ENCODE peak calls at places on chromosomes 13 and 19, in eight cellular contexts. S, T, D, U, J, O, G and P are unnamed samples.

GRCh38 chr13:110168999-110169933 is 137.7 kb downstream of the COL4A1 start:
- DNase-seq in S (no peak), T (no peak), U (no peak), J (no peak), G (no peak), D (no peak), O (no peak), P (no peak)

GRCh38 chr19:17468302-17469091 is 1.8 kb upstream of the SLC27A1 start:
- DNase-seq in T (peak; percentile 85), J (no peak), U (peak; percentile 80), D (no peak), S (no peak), O (no peak), G (peak; percentile 38), P (peak; percentile 53)

GRCh38 chr13:24985102-24985501 is 110.8 kb upstream of the PABPC3 start:
- DNase-seq in O (no peak), S (no peak), J (no peak), T (no peak), D (no peak), G (no peak), U (no peak), P (no peak)

GRCh38 chr13:79459906-79460305 is 21.0 kb upstream of the NDFIP2 start:
- DNase-seq in J (no peak), U (no peak), D (no peak), O (no peak), G (no peak), S (no peak), T (no peak), P (no peak)

GRCh38 chr19:2048959-2049740 is 1.9 kb downstream of the MKNK2 start:
- DNase-seq in U (peak; percentile 52), O (no peak), S (peak; percentile 71), D (no peak), G (no peak), T (no peak), J (no peak), P (no peak)

GRCh38 chr13:99220199-99220931 is 19.7 kb downstream of the UBAC2 start:
- DNase-seq in T (no peak), D (no peak), U (no peak), S (no peak), G (no peak), O (no peak), J (no peak), P (no peak)

GRCh38 chr19:57671124-57671895 is 2.6 kb downstream of the ZSCAN4 start:
- DNase-seq in T (no peak), S (no peak), O (no peak), D (no peak), U (no peak), G (no peak), J (no peak), P (no peak)

GRCh38 chr13:113969311-113969972 is 4.4 kb downstream of the C13orf46 start:
- DNase-seq in U (peak; percentile 7), J (no peak), D (no peak), S (peak; percentile 46), G (no peak), O (no peak), T (no peak), P (no peak)

GRCh38 chr13:112353856-112354255 is 22.3 kb upstream of the SPACA7 start:
- DNase-seq in G (no peak), S (no peak), U (no peak), O (no peak), D (no peak), J (no peak), T (no peak), P (no peak)

GRCh38 chr13:112354330-112355273 is 21.6 kb upstream of the SPACA7 start:
- DNase-seq in J (no peak), O (no peak), U (no peak), S (no peak), D (no peak), G (no peak), T (no peak), P (no peak)

GRCh38 chr13:112358156-112358555 is 18.0 kb upstream of the SPACA7 start:
- DNase-seq in D (no peak), J (no peak), O (no peak), U (no peak), G (no peak), S (no peak), T (no peak), P (no peak)

GRCh38 chr13:112356190-112356589 is 20.0 kb upstream of the SPACA7 start:
- DNase-seq in T (no peak), D (no peak), U (no peak), O (no peak), S (no peak), J (no peak), G (no peak), P (no peak)

GRCh38 chr13:112355274-112355843 is 20.8 kb upstream of the SPACA7 start:
- DNase-seq in G (no peak), O (no peak), T (no peak), U (no peak), S (no peak), J (no peak), D (no peak), P (no peak)
- TF ChIP-seq EP300 in G (no peak), O (no peak), T (no peak), U (no peak), S (no peak), J (no peak), D (no peak), P (no peak)

GRCh38 chr13:28602580-28602979 is 56.4 kb upstream of the POMP start:
- DNase-seq in T (no peak), O (no peak), G (no peak), S (no peak), J (no peak), D (no peak), U (no peak), P (no peak)

GRCh38 chr13:28607187-28607955 is 51.6 kb upstream of the POMP start:
- DNase-seq in D (no peak), S (no peak), O (peak; percentile 12), J (no peak), U (no peak), T (no peak), G (no peak), P (no peak)

GRCh38 chr13:28606466-28606865 is 52.5 kb upstream of the POMP start:
- DNase-seq in O (no peak), D (no peak), S (no peak), U (no peak), G (no peak), J (no peak), T (no peak), P (no peak)

GRCh38 chr13:28601581-28601980 is 57.3 kb upstream of the POMP start:
- DNase-seq in O (no peak), U (no peak), D (no peak), S (no peak), G (no peak), J (no peak), T (no peak), P (no peak)

DNA sequence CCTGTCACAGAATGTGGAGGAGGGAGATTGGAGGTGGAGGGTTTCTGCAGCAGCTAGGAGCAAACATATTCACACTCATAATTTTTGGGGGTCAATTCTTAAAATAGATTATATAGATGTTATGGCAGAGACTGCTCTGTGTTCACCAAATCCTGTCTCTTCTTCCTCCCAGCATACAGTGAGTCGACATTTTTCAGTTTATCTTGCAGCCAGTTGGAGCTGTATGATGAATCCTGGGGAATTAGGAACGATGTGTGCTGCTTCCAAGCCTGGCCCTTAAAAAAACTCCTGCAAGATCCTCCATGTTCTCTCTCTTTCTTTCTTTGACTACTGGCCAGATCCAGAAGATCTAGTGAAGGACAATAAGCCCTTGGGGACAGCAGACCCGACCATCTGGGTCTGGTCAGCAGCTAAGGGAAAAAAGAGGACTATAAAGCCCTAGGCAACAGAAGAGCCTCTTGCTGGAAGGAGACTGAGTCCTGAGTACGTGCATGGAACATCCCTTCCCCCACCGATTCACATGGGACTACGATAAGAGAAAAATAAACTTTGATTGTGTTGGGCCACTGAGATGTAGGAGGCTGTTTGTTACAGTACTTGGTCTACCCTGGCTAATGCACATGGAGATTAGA is 55.8 kb upstream of the POMP start:
- DNase-seq in S (no peak), U (no peak), G (no peak), J (no peak), D (no peak), T (no peak), O (no peak), P (no peak)
- H3K9me3 ChIP-seq in S (no peaks in the 10 kb centered on the region), U (no peaks in the 10 kb centered on the region), G (no peaks in the 10 kb centered on the region), J (no peaks in the 10 kb centered on the region), D (no peaks in the 10 kb centered on the region), T (no peaks in the 10 kb centered on the region), O (peaks cover 1% of the 10 kb centered on the region), P (peaks cover 4% of the 10 kb centered on the region)

GRCh38 chr13:45742985-45743384 is 40.9 kb downstream of the CBY2 start:
- DNase-seq in D (no peak), G (no peak), T (no peak), S (no peak), J (no peak), O (no peak), U (no peak), P (no peak)

GRCh38 chr13:45737571-45738002 is 35.5 kb downstream of the CBY2 start:
- DNase-seq in G (no peak), D (no peak), T (no peak), U (no peak), S (no peak), O (no peak), J (no peak), P (no peak)
- TF ChIP-seq CTCF in G (no peak), D (peak; percentile 71), T (no peak), U (no peak), S (no peak), O (peak; percentile 16), J (peak; percentile 15), P (no peak)

GRCh38 chr19:44705502-44706010 is 6.6 kb downstream of the CEACAM16 start:
- DNase-seq in J (no peak), O (no peak), U (no peak), G (no peak), D (no peak), S (no peak), T (no peak), P (no peak)

GRCh38 chr19:44708940-44709339 is 10.0 kb downstream of the CEACAM16 start:
- DNase-seq in J (no peak), S (no peak), G (no peak), T (no peak), D (no peak), O (no peak), U (no peak), P (no peak)

GRCh38 chr19:44706506-44707236 is 7.7 kb downstream of the CEACAM16 start:
- DNase-seq in J (no peak), U (no peak), G (no peak), O (no peak), S (no peak), T (no peak), D (no peak), P (no peak)

GRCh38 chr19:44710483-44710882 is 11.5 kb downstream of the CEACAM16 start:
- DNase-seq in G (no peak), T (no peak), J (no peak), U (no peak), D (no peak), S (no peak), O (no peak), P (no peak)

DNA sequence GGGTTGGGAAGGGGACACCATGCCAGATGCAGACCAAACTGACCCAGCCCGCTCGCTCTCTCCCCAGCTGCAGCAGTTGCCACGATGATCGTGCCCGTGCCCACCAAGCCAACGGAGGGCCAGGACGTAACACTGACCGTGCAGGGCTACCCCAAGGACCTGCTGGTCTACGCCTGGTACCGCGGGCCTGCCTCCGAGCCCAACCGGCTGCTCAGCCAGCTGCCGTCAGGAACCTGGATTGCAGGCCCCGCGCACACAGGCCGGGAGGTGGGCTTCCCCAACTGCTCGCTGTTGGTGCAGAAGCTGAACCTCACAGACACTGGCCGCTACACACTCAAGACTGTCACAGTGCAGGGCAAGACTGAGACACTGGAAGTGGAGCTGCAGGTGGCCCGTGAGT is 8.8 kb downstream of the CEACAM16 start:
- DNase-seq in D (no peak), O (no peak), S (no peak), G (no peak), J (no peak), T (no peak), U (no peak), P (no peak)
- TF ChIP-seq EP300 in D (no peak), O (no peak), S (no peak), G (no peak), J (no peak), T (no peak), U (no peak), P (no peak)